ENCODE peak calls at places on chromosomes 16 and 17, in seven cellular contexts. Z, M, V, U, S, E and T are unnamed samples.

GRCh38 chr16:31093132-31093703 is 1.4 kb downstream of the VKORC1 start:
- DNase-seq in Z (peak; percentile 71), M (no peak), V (peak; percentile 10), U (peak; percentile 60), S (no peak), E (no peak), T (no peak)

GRCh38 chr16:58494981-58495860 is 4.7 kb upstream of the NDRG4 start:
- DNase-seq in Z (peak; percentile 88), M (peak; percentile 47), V (peak; percentile 85), U (peak; percentile 93), S (peak; percentile 97), E (peak; percentile 81), T (peak; percentile 16)

GRCh38 chr16:49834496-49835009 is 21.4 kb downstream of the ZNF423 start:
- DNase-seq in Z (peak; percentile 17), M (no peak), V (peak; percentile 37), U (peak; percentile 85), S (peak; percentile 41), E (no peak), T (no peak)

GRCh38 chr16:74304164-74304834 is 7.7 kb downstream of the PSMD7 start:
- DNase-seq in Z (peak; percentile 43), M (no peak), V (no peak), U (no peak), S (no peak), E (no peak), T (no peak)

GRCh38 chr17:31412511-31412910 is 21.0 kb downstream of the RAB11FIP4 start:
- DNase-seq in Z (no peak), M (no peak), V (no peak), U (no peak), S (no peak), E (no peak), T (no peak)

GRCh38 chr17:73510981-73511442 is 133.2 kb downstream of the SDK2 start:
- DNase-seq in Z (no peak), M (no peak), V (no peak), U (no peak), S (no peak), E (no peak), T (no peak)

GRCh38 chr17:21025446-21025845 is 17.4 kb downstream of the USP22 start:
- DNase-seq in Z (peak; percentile 55), M (no peak), V (no peak), U (no peak), S (no peak), E (no peak), T (no peak)

GRCh38 chr17:29581583-29582253 is 7.7 kb downstream of the GIT1 start:
- DNase-seq in Z (no peak), M (no peak), V (no peak), U (no peak), S (no peak), E (no peak), T (no peak)

GRCh38 chr17:42937712-42938596 is 26.3 kb downstream of the AARSD1 start:
- DNase-seq in Z (peak; percentile 80), M (no peak), V (peak; percentile 73), U (peak; percentile 59), S (peak; percentile 74), E (no peak), T (no peak)

GRCh38 chr16:2799852-2800226 is 1.6 kb downstream of the PRSS41 start:
- DNase-seq in Z (peak; percentile 30), M (no peak), V (peak; percentile 26), U (no peak), S (no peak), E (no peak), T (no peak)

GRCh38 chr17:17305282-17305801 is 2.2 kb downstream of the NT5M start:
- DNase-seq in Z (no peak), M (no peak), V (peak; percentile 36), U (peak; percentile 63), S (no peak), E (no peak), T (no peak)

GRCh38 chr16:79286646-79287423 is 313.7 kb downstream of the MAF start:
- DNase-seq in Z (no peak), M (no peak), V (no peak), U (no peak), S (no peak), E (peak; percentile 23), T (no peak)

GRCh38 chr17:62704381-62704971 is 77.0 kb downstream of the MRC2 start:
- DNase-seq in Z (peak; percentile 53), M (no peak), V (peak; percentile 44), U (no peak), S (peak; percentile 52), E (no peak), T (no peak)

GRCh38 chr16:20484726-20485125 is 33.4 kb downstream of the ACSM2A start:
- DNase-seq in Z (no peak), M (no peak), V (no peak), U (no peak), S (no peak), E (no peak), T (no peak)

GRCh38 chr17:8155341-8156173 is 3.4 kb upstream of the PER1 start:
- DNase-seq in Z (no peak), M (no peak), V (peak; percentile 45), U (no peak), S (peak; percentile 33), E (no peak), T (no peak)

GRCh38 chr17:66165537-66166123 is 26.3 kb downstream of the CEP112 start:
- DNase-seq in Z (peak; percentile 66), M (no peak), V (peak; percentile 54), U (no peak), S (peak; percentile 80), E (no peak), T (no peak)

GRCh38 chr17:7720125-7720524 is 2.6 kb downstream of the DNAH2 start:
- DNase-seq in Z (no peak), M (no peak), V (no peak), U (no peak), S (no peak), E (no peak), T (no peak)

GRCh38 chr16:56477096-56477878 is 25.9 kb downstream of the OGFOD1 start:
- DNase-seq in Z (peak; percentile 92), M (peak; percentile 8), V (no peak), U (no peak), S (peak; percentile 84), E (no peak), T (no peak)

GRCh38 chr17:41692722-41693521 is 4.2 kb downstream of the EIF1 start:
- DNase-seq in Z (peak; percentile 19), M (no peak), V (no peak), U (no peak), S (no peak), E (no peak), T (no peak)

GRCh38 chr17:32298721-32299578 is 33.3 kb downstream of the RHBDL3 start:
- DNase-seq in Z (no peak), M (no peak), V (no peak), U (no peak), S (no peak), E (no peak), T (no peak)

GRCh38 chr17:29776026-29776425 is 153.3 kb upstream of the CORO6 start:
- DNase-seq in Z (no peak), M (no peak), V (no peak), U (no peak), S (no peak), E (no peak), T (no peak)

GRCh38 chr17:2233441-2233947 is 70.1 kb downstream of the SMG6 start:
- DNase-seq in Z (peak; percentile 78), M (peak; percentile 25), V (no peak), U (no peak), S (peak; percentile 79), E (no peak), T (no peak)
- H3K4me1 ChIP-seq in Z (peaks cover 72% of the 10 kb centered on the region), M (peaks cover 89% of the 10 kb centered on the region), V (peaks cover 29% of the 10 kb centered on the region), U (no peaks in the 10 kb centered on the region), S (peaks cover 68% of the 10 kb centered on the region), E (peaks cover 89% of the 10 kb centered on the region), T (no peaks in the 10 kb centered on the region)

GRCh38 chr16:296806-297510 is 14.0 kb downstream of the PDIA2 start:
- DNase-seq in Z (no peak), M (no peak), V (no peak), U (no peak), S (no peak), E (no peak), T (no peak)
- H3K36me3 ChIP-seq in Z (no peaks in the 10 kb centered on the region), M (peaks cover 20% of the 10 kb centered on the region), V (no peaks in the 10 kb centered on the region), U (no peaks in the 10 kb centered on the region), S (peaks cover 12% of the 10 kb centered on the region), E (peaks cover 76% of the 10 kb centered on the region), T (peaks cover 46% of the 10 kb centered on the region)

DNA sequence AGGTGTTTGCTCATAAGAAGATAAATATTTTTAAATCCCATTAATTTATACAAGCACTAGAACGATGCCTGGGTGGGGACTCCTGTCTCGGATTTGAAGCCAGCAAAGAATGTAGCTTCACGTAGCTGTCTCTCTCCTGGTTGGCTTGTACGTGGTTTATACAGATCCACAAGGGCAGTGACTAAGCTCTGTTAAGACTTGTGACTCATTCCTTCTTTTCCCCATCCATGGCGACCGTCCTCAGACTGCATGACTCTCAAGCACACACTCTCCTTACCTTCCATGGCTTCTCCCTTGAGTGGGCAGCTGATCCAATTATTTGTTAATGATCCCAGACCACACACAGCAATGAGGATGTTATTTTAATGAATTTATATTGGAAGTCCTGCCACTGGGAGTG is 679.7 kb upstream of the SOX9 start:
- DNase-seq in Z (peak; percentile 93), M (no peak), V (no peak), U (peak; percentile 24), S (peak; percentile 75), E (no peak), T (no peak)
- H3K4me1 ChIP-seq in Z (peaks cover 32% of the 10 kb centered on the region), M (no peaks in the 10 kb centered on the region), V (no peaks in the 10 kb centered on the region), U (peaks cover 3% of the 10 kb centered on the region), S (peaks cover 10% of the 10 kb centered on the region), E (no peaks in the 10 kb centered on the region), T (no peaks in the 10 kb centered on the region)

DNA sequence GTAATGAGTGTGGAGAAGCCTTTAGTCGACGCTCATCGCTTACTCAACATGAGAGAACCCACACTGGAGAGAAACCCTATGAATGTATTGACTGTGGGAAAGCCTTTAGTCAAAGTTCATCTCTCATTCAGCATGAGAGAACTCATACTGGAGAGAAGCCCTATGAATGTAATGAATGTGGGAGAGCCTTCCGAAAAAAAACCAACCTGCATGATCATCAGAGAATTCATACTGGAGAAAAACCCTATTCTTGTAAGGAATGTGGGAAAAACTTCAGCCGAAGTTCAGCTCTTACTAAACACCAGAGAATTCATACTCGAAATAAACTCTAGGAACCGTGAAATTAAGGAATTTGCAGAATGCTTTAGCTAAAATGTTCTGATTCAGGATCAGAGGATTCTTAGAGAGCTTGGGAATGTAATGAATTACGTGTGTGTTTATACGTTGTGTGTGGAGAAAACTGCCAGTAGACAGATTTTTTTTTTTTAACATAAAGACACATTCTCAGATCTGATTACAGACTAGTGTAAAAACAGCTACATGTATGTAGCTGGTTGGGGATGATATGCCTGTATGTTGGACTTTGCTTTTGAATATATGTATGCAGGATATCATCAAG is 25.4 kb downstream of the ZFP90 start:
- DNase-seq in Z (peak; percentile 28), M (no peak), V (peak; percentile 1), U (no peak), S (peak; percentile 29), E (no peak), T (no peak)
- H3K36me3 ChIP-seq in Z (peaks cover 74% of the 10 kb centered on the region), M (peaks cover 42% of the 10 kb centered on the region), V (peaks cover 39% of the 10 kb centered on the region), U (no peaks in the 10 kb centered on the region), S (no peaks in the 10 kb centered on the region), E (peaks cover 100% of the 10 kb centered on the region), T (peaks cover 38% of the 10 kb centered on the region)